ENCODE peak calls at places on chromosomes 7 and 10, in nine cellular contexts. Z, T, G, W, Q, N, V, O and U are unnamed samples.

GRCh38 chr10:121854809-121855445 is 72.9 kb downstream of the ATE1 start:
- DNase-seq in Z (no peak), T (no peak), G (no peak), W (no peak), Q (no peak), N (no peak), V (no peak), O (no peak), U (no peak)

GRCh38 chr10:72063703-72064391 is 24.5 kb downstream of the SPOCK2 start:
- DNase-seq in Z (no peak), T (no peak), G (no peak), W (no peak), Q (no peak), N (no peak), V (no peak), O (no peak), U (no peak)

GRCh38 chr7:91657386-91658120 is 222.9 kb downstream of the MTERF1 start:
- DNase-seq in Z (no peak), T (no peak), G (no peak), W (no peak), Q (peak), N (no peak), V (peak), O (peak), U (no peak)

GRCh38 chr10:29120216-29120615 is 168.7 kb upstream of the LYZL1 start:
- DNase-seq in Z (peak), T (no peak), G (no peak), W (no peak), Q (peak), N (no peak), V (peak), O (no peak), U (no peak)

GRCh38 chr10:28997736-28998135 is 291.1 kb upstream of the LYZL1 start:
- DNase-seq in Z (no peak), T (no peak), G (no peak), W (no peak), Q (no peak), N (no peak), V (no peak), O (no peak), U (no peak)

GRCh38 chr7:152706465-152706864 is 30.5 kb upstream of the XRCC2 start:
- DNase-seq in Z (peak), T (no peak), G (no peak), W (no peak), Q (no peak), N (no peak), V (no peak), O (no peak), U (no peak)

GRCh38 chr10:49275896-49276295 is 23.1 kb upstream of the C10orf71 start:
- DNase-seq in Z (no peak), T (no peak), G (no peak), W (no peak), Q (no peak), N (no peak), V (no peak), O (no peak), U (no peak)

GRCh38 chr7:102836206-102836938 is 76.4 kb upstream of the LRRC17 start:
- DNase-seq in Z (peak), T (no peak), G (no peak), W (no peak), Q (peak), N (no peak), V (peak), O (peak), U (no peak)

GRCh38 chr7:64655811-64656210 is 10.1 kb upstream of the ZNF107 start:
- DNase-seq in Z (no peak), T (no peak), G (no peak), W (no peak), Q (no peak), N (no peak), V (no peak), O (no peak), U (no peak)

GRCh38 chr7:38746438-38746837 is 115.3 kb upstream of the AMPH start:
- DNase-seq in Z (no peak), T (no peak), G (no peak), W (no peak), Q (no peak), N (no peak), V (no peak), O (no peak), U (no peak)

GRCh38 chr7:133275008-133275407 is 22.1 kb downstream of the EXOC4 start:
- DNase-seq in Z (no peak), T (peak), G (no peak), W (no peak), Q (no peak), N (no peak), V (no peak), O (no peak), U (no peak)

GRCh38 chr7:81934596-81935301 is 164.9 kb upstream of the HGF start:
- DNase-seq in Z (no peak), T (no peak), G (no peak), W (no peak), Q (no peak), N (no peak), V (no peak), O (no peak), U (no peak)

GRCh38 chr10:33005322-33006282 is 47.6 kb upstream of the ITGB1 start:
- DNase-seq in Z (peak), T (peak), G (peak), W (peak), Q (peak), N (peak), V (peak), O (peak), U (peak)

GRCh38 chr7:18960735-18961134 is 156.7 kb downstream of the TWIST1 start:
- DNase-seq in Z (no peak), T (no peak), G (no peak), W (no peak), Q (no peak), N (no peak), V (no peak), O (no peak), U (no peak)

GRCh38 chr7:33883566-33883965 is 21.8 kb upstream of the BMPER start:
- DNase-seq in Z (no peak), T (no peak), G (no peak), W (no peak), Q (no peak), N (no peak), V (no peak), O (no peak), U (no peak)

GRCh38 chr10:127506094-127506493 is 43.0 kb upstream of the NPS start:
- DNase-seq in Z (no peak), T (no peak), G (no peak), W (no peak), Q (no peak), N (no peak), V (peak), O (no peak), U (no peak)

GRCh38 chr10:82581940-82582339 is 706.9 kb downstream of the NRG3 start:
- DNase-seq in Z (no peak), T (no peak), G (no peak), W (no peak), Q (no peak), N (no peak), V (no peak), O (no peak), U (no peak)

GRCh38 chr10:76306859-76307258 is 875.4 kb downstream of the LRMDA start:
- DNase-seq in Z (no peak), T (no peak), G (no peak), W (no peak), Q (no peak), N (no peak), V (peak), O (no peak), U (no peak)

GRCh38 chr7:31850066-31850465 is 163.1 kb downstream of the PPP1R17 start:
- DNase-seq in Z (no peak), T (no peak), G (no peak), W (no peak), Q (no peak), N (no peak), V (peak), O (no peak), U (no peak)

GRCh38 chr10:132919374-132920100 is 22.8 kb downstream of the CFAP46 start:
- DNase-seq in Z (no peak), T (peak), G (no peak), W (peak), Q (no peak), N (no peak), V (no peak), O (no peak), U (no peak)

GRCh38 chr10:101397140-101397539 is 43.2 kb downstream of the BTRC start:
- DNase-seq in Z (no peak), T (no peak), G (no peak), W (no peak), Q (peak), N (peak), V (peak), O (no peak), U (no peak)

GRCh38 chr10:110860576-110861241 is 11.0 kb upstream of the PDCD4 start:
- DNase-seq in Z (no peak), T (no peak), G (no peak), W (no peak), Q (no peak), N (no peak), V (no peak), O (no peak), U (no peak)

GRCh38 chr10:75379234-75379724 is 22.3 kb downstream of the ZNF503 start:
- DNase-seq in Z (peak), T (no peak), G (no peak), W (no peak), Q (no peak), N (no peak), V (no peak), O (no peak), U (no peak)

GRCh38 chr10:595473-595872 is 94.0 kb downstream of the DIP2C start:
- DNase-seq in Z (no peak), T (no peak), G (no peak), W (no peak), Q (no peak), N (no peak), V (no peak), O (no peak), U (no peak)

GRCh38 chr7:124031406-124031805 is 1.5 kb downstream of the TMEM229A start:
- DNase-seq in Z (no peak), T (no peak), G (no peak), W (no peak), Q (no peak), N (no peak), V (no peak), O (no peak), U (no peak)
- TF ChIP-seq CTCF in Z (no peak), T (no peak), G (no peak), W (no peak), Q (no peak), N (no peak), V (no peak), O (no peak), U (no peak)

GRCh38 chr7:149286811-149287400 is 24.9 kb downstream of the ZNF783 start:
- DNase-seq in Z (peak), T (no peak), G (no peak), W (no peak), Q (no peak), N (no peak), V (peak), O (no peak), U (no peak)

GRCh38 chr7:149283321-149283720 is 21.3 kb downstream of the ZNF783 start:
- DNase-seq in Z (no peak), T (no peak), G (no peak), W (no peak), Q (no peak), N (no peak), V (no peak), O (no peak), U (no peak)

GRCh38 chr7:149284343-149284742 is 22.3 kb downstream of the ZNF783 start:
- DNase-seq in Z (no peak), T (no peak), G (no peak), W (no peak), Q (no peak), N (no peak), V (no peak), O (no peak), U (no peak)

GRCh38 chr7:149285581-149285975 is 23.6 kb downstream of the ZNF783 start:
- DNase-seq in Z (no peak), T (peak), G (no peak), W (no peak), Q (no peak), N (no peak), V (peak), O (no peak), U (no peak)

DNA sequence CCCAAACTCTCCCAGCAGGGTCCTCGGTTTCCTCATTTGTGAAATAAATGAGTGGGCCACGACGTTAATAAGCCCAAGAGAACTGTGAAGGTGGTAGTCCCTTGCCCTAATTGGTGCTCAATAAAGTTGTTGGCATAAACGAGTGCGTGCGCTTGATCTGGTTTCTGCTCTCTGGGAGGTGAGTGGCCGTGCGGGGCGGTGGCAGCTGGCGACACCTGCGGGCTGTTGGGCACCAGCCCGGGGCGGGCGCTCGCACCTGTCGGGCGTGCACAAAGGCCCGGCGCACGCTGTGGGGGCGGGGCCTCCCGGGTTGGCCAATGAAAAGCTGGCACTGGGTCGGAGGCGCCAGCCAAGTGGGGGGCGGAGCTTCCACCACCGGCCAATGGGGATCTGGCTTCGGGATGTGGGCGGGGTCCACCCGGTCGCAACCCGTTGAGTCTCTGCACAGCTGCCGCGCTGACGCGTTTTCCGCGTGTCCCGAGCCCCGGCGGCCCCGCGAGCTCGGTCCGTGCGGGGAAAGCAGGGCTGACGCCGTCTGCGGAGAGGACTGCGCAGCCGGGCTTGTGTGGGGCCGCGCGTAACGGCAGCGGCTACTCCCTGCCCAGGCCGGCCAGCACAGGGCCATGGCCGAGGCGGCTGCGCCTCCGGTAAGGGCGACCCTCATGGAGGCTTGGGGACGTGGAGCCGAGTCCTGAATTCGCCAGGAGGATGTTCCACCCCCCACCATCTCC is 23.0 kb downstream of the ZNF783 start:
- DNase-seq in Z (peak), T (peak), G (peak), W (peak), Q (peak), N (peak), V (peak), O (peak), U (peak)
- TF ChIP-seq CTCF in Z (no peak), T (no peak), G (no peak), W (no peak), Q (no peak), N (no peak), V (no peak), O (no peak), U (no peak)

DNA sequence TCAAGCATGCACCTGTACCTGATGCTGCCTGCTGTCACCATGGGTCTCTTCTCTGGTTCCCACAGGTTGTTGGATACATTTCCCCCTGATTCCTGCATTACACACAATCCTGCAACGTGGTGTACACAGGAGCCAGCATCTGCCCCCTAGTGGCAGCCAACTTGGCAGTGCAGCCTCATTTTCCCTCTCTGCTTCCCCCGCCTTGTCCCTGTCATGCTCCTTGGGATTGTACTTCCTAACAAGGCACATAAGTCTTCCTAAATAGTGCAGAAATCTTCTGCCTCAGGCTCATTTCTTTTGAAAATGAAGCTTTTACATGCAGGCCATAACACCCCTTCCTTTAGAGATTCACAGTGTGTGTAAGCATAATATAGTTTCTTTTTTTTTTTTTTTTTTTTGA is 387.5 kb downstream of the CCSER2 start:
- DNase-seq in Z (no peak), T (peak), G (peak), W (no peak), Q (no peak), N (no peak), V (peak), O (no peak), U (no peak)
- TF ChIP-seq CTCF in Z (peak), T (peak), G (peak), W (peak), Q (peak), N (no peak), V (peak), O (peak), U (no peak)

GRCh38 chr7:44735403-44736165 is 13.1 kb upstream of the ZMIZ2 start:
- DNase-seq in Z (peak), T (no peak), G (no peak), W (no peak), Q (peak), N (no peak), V (peak), O (peak), U (no peak)
- TF ChIP-seq CTCF in Z (no peak), T (no peak), G (no peak), W (no peak), Q (no peak), N (no peak), V (no peak), O (no peak), U (no peak)

GRCh38 chr10:18651324-18652007 is at the start of gene NSUN6:
- DNase-seq in Z (peak), T (peak), G (peak), W (peak), Q (no peak), N (peak), V (peak), O (peak), U (peak)
- TF ChIP-seq CTCF in Z (no peak), T (no peak), G (no peak), W (no peak), Q (peak), N (no peak), V (no peak), O (no peak), U (no peak)

DNA sequence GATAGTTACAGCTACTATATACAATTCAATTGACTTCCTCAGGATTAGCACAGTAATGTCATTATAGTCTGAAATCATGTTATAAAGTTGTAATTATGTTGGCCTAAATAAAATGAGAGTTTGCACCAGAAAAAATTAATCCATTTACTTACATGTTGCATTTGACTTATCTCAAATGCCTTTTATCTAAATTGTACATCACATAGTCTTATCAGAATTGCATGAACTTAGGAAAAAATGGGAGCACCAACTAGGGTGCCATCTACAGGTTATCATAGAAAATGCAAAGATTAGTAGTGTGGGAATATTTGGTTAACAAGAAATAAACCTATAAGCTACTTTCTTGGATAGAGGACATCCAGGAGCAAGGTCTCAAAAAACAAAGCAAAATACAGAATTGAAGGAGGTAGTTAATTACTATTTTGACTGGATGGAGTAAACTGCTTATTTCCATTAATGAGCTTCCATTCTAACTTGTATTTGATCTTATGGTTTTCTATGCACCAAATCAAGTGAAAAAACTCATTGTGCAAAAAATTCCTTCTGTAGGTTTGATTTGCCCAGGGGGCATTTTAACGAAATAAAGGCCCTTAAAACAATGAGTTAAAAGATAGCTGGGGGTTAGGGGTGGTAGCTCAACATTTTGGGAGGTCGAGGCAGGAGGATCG is 60.0 kb upstream of the ORC5 start:
- DNase-seq in Z (no peak), T (no peak), G (no peak), W (no peak), Q (no peak), N (no peak), V (peak), O (no peak), U (no peak)
- TF ChIP-seq CTCF in Z (peak), T (peak), G (peak), W (peak), Q (peak), N (no peak), V (peak), O (peak), U (no peak)